ENCODE peak calls at places on chromosomes 2 and 18, in six cellular contexts. V is hypothalamus, Y is LoVo, R is psoas muscle, C is aorta, Q is A549. U is an unnamed sample.

GRCh38 chr2:29802976-29803375 is 118.4 kb downstream of the ALK start:
- DNase-seq in V (no peak), R (no peak), Q (no peak), C (no peak), Y (no peak), U (no peak)

GRCh38 chr2:206085742-206086445 is at the start of gene INO80D:
- DNase-seq in V (peak), Q (peak), Y (peak), C (peak), R (peak), U (peak)

GRCh38 chr2:146041291-146041868 is 1521.5 kb upstream of the ZEB2 start:
- DNase-seq in V (no peak), R (no peak), Y (no peak), C (no peak), Q (no peak), U (no peak)

GRCh38 chr2:166700079-166700478 is 188.2 kb upstream of the XIRP2 start:
- DNase-seq in R (no peak), V (no peak), Q (no peak), Y (no peak), C (no peak), U (no peak)

GRCh38 chr18:48547456-48548403 is 8.9 kb downstream of the CTIF start:
- DNase-seq in V (no peak), R (peak), C (peak), Y (peak), Q (peak), U (no peak)

GRCh38 chr2:102278720-102279390 is 32.5 kb upstream of the IL1RL1 start:
- DNase-seq in Q (no peak), V (no peak), Y (no peak), C (no peak), R (peak), U (no peak)

GRCh38 chr2:208012449-208012848 is 12.9 kb downstream of the PLEKHM3 start:
- DNase-seq in R (no peak), Q (peak), V (no peak), C (no peak), Y (no peak), U (no peak)

GRCh38 chr2:24365051-24365450 is 4.7 kb upstream of the ITSN2 start:
- DNase-seq in R (peak), V (peak), Q (peak), Y (peak), C (peak), U (no peak)

GRCh38 chr18:46856975-46857374 is 60.3 kb downstream of the PIAS2 start:
- DNase-seq in Q (no peak), R (no peak), C (no peak), V (no peak), Y (no peak), U (no peak)

U was measured in NCI-H1930.